ENCODE peak calls at places on chromosomes 7 and 10, in seven cellular contexts. B is tibial artery, Q is osteoblast, T is sigmoid colon, Z is AG04450, X is tibial nerve, G is cardiac muscle cell. N is an unnamed sample.

GRCh38 chr7:151930695-151931094 is 25.6 kb upstream of the GALNTL5 start:
- DNase-seq in B (no peak), Q (no peak), T (no peak), Z (no peak), X (no peak), G (no peak), N (no peak)

GRCh38 chr10:43136995-43137700 is 1.1 kb upstream of the CSGALNACT2 start:
- DNase-seq in B (no peak), Q (peak; percentile 70), T (no peak), Z (no peak), X (no peak), G (peak; percentile 46), N (no peak)

GRCh38 chr7:151251926-151252835 is 3.7 kb upstream of the SMARCD3 start:
- DNase-seq in B (peak; percentile 87), Q (peak; percentile 99), T (peak; percentile 89), Z (peak; percentile 33), X (peak; percentile 50), G (peak; percentile 87), N (no peak)

GRCh38 chr10:110780704-110781103 is 91.0 kb upstream of the PDCD4 start:
- DNase-seq in B (no peak), Q (no peak), T (no peak), Z (no peak), X (no peak), G (no peak), N (no peak)

GRCh38 chr10:114825513-114826253 is 4.1 kb downstream of the FHIP2A start:
- DNase-seq in B (no peak), Q (peak; percentile 85), T (no peak), Z (peak; percentile 56), X (no peak), G (peak; percentile 69), N (peak; percentile 97)

GRCh38 chr10:3192856-3193635 is 20.5 kb upstream of the PITRM1 start:
- DNase-seq in B (no peak), Q (peak; percentile 96), T (no peak), Z (peak; percentile 41), X (peak; percentile 42), G (peak; percentile 74), N (no peak)

GRCh38 chr10:119149723-119150122 is 15.8 kb downstream of the SFXN4 start:
- DNase-seq in B (peak; percentile 37), Q (peak; percentile 1), T (peak; percentile 40), Z (no peak), X (no peak), G (no peak), N (no peak)

GRCh38 chr10:47311193-47311899 is 10.9 kb upstream of the GDF2 start:
- DNase-seq in B (no peak), Q (no peak), T (no peak), Z (no peak), X (no peak), G (peak; percentile 35), N (no peak)

GRCh38 chr7:135744938-135745701 is 3.5 kb downstream of the FAM180A start:
- DNase-seq in B (peak; percentile 74), Q (no peak), T (no peak), Z (peak; percentile 29), X (no peak), G (peak; percentile 59), N (peak; percentile 57)

GRCh38 chr10:58695022-58695421 is 182.3 kb downstream of the BICC1 start:
- DNase-seq in B (no peak), Q (no peak), T (no peak), Z (no peak), X (no peak), G (no peak), N (no peak)

GRCh38 chr7:5693529-5693928 is 87.9 kb downstream of the RNF216 start:
- DNase-seq in B (peak; percentile 80), Q (no peak), T (peak; percentile 82), Z (no peak), X (no peak), G (peak; percentile 80), N (no peak)

GRCh38 chr10:21494221-21495001 is 31.1 kb downstream of the SKIDA1 start:
- DNase-seq in B (peak; percentile 65), Q (peak; percentile 85), T (peak; percentile 66), Z (no peak), X (no peak), G (peak; percentile 65), N (no peak)

GRCh38 chr7:13130321-13130720 is 442.9 kb downstream of the ARL4A start:
- DNase-seq in B (no peak), Q (no peak), T (no peak), Z (no peak), X (no peak), G (no peak), N (no peak)

GRCh38 chr10:26790596-26790995 is 70.2 kb downstream of the ABI1 start:
- DNase-seq in B (no peak), Q (no peak), T (no peak), Z (no peak), X (no peak), G (no peak), N (no peak)

GRCh38 chr10:98351831-98352402 is 63.1 kb downstream of the PYROXD2 start:
- DNase-seq in B (no peak), Q (no peak), T (no peak), Z (no peak), X (no peak), G (peak; percentile 32), N (no peak)

GRCh38 chr10:110794808-110795207 is 76.9 kb upstream of the PDCD4 start:
- DNase-seq in B (no peak), Q (no peak), T (no peak), Z (no peak), X (no peak), G (no peak), N (no peak)

GRCh38 chr10:111114931-111115500 is 38.2 kb downstream of the ADRA2A start:
- DNase-seq in B (no peak), Q (no peak), T (no peak), Z (no peak), X (no peak), G (no peak), N (no peak)

GRCh38 chr7:2164646-2165045 is 68.1 kb downstream of the MAD1L1 start:
- DNase-seq in B (no peak), Q (peak; percentile 84), T (no peak), Z (no peak), X (no peak), G (no peak), N (no peak)

GRCh38 chr7:105885386-105886111 is 9.2 kb upstream of the ATXN7L1 start:
- DNase-seq in B (no peak), Q (no peak), T (no peak), Z (no peak), X (no peak), G (peak; percentile 19), N (no peak)

GRCh38 chr7:79182283-79182682 is 271.2 kb downstream of the MAGI2 start:
- DNase-seq in B (no peak), Q (no peak), T (no peak), Z (peak; percentile 61), X (no peak), G (peak; percentile 86), N (peak; percentile 17)

GRCh38 chr7:73647725-73648592 is 19.7 kb upstream of the VPS37D start:
- DNase-seq in B (no peak), Q (peak; percentile 92), T (no peak), Z (no peak), X (no peak), G (no peak), N (no peak)

GRCh38 chr7:102404005-102404861 is 8.1 kb downstream of the PRKRIP1 start:
- DNase-seq in B (no peak), Q (no peak), T (no peak), Z (no peak), X (no peak), G (peak; percentile 64), N (no peak)

GRCh38 chr7:110156511-110156910 is 934.4 kb upstream of the LRRN3 start:
- DNase-seq in B (no peak), Q (peak; percentile 9), T (no peak), Z (no peak), X (no peak), G (no peak), N (no peak)
- H3K27me3 ChIP-seq in B (no peaks in the 10 kb centered on the region), Q (no peaks in the 10 kb centered on the region), T (no peaks in the 10 kb centered on the region), Z (no peaks in the 10 kb centered on the region), X (no peaks in the 10 kb centered on the region), G (no peaks in the 10 kb centered on the region), N (no peaks in the 10 kb centered on the region)

GRCh38 chr10:95289003-95289920 is 1.5 kb downstream of the PDLIM1 start:
- DNase-seq in B (no peak), Q (peak; percentile 83), T (no peak), Z (no peak), X (no peak), G (peak; percentile 48), N (no peak)
- TF ChIP-seq CTCF in B (peak; percentile 19), Q (peak; percentile 7), T (no peak), Z (peak; percentile 30), X (no peak), G (peak; percentile 37), N (peak; percentile 35)

GRCh38 chr10:30556189-30556588 is 73.4 kb downstream of the LYZL2 start:
- DNase-seq in B (no peak), Q (no peak), T (no peak), Z (no peak), X (no peak), G (no peak), N (no peak)

GRCh38 chr10:30555465-30555864 is 74.1 kb downstream of the LYZL2 start:
- DNase-seq in B (no peak), Q (no peak), T (no peak), Z (no peak), X (no peak), G (no peak), N (no peak)

GRCh38 chr10:30553018-30553624 is 76.4 kb downstream of the LYZL2 start:
- DNase-seq in B (no peak), Q (no peak), T (no peak), Z (no peak), X (no peak), G (peak; percentile 59), N (no peak)

GRCh38 chr10:30553625-30554442 is 75.7 kb downstream of the LYZL2 start:
- DNase-seq in B (peak; percentile 84), Q (peak; percentile 78), T (peak; percentile 90), Z (no peak), X (peak; percentile 71), G (peak; percentile 86), N (peak; percentile 20)

DNA sequence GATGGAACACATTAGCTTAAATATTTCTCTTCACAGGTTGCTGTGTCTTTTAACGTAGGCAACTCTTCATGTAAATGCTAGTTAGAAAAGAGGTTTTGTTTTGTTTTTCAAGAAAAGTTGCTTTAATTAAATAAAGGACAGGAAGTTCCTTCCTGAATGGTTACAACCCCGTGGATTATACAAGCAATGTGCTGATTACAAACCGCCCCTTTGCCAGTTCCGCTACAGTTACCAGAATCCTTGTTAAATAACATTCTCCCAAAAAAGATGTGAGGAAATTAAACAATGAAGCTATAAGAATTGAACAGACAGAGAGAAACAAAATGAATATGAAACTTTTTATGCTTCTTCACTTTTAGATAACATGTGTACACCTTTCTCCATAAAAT is 75.1 kb downstream of the LYZL2 start:
- DNase-seq in B (no peak), Q (no peak), T (no peak), Z (no peak), X (no peak), G (no peak), N (no peak)
- H3K4me3 ChIP-seq in B (peak overlapping the region; percentile 15), Q (peak overlapping the region; percentile 61), T (no peak overlapping the region), Z (no peak overlapping the region), X (peak overlapping the region; percentile 36), G (no peak overlapping the region), N (no peak overlapping the region)

GRCh38 chr10:64733980-64734379 is 1212.8 kb downstream of the REEP3 start:
- DNase-seq in B (no peak), Q (no peak), T (no peak), Z (no peak), X (no peak), G (peak; percentile 20), N (no peak)

GRCh38 chr10:64726466-64726865 is 1205.3 kb downstream of the REEP3 start:
- DNase-seq in B (no peak), Q (no peak), T (no peak), Z (no peak), X (no peak), G (no peak), N (no peak)

GRCh38 chr10:64732372-64732715 is 1211.1 kb downstream of the REEP3 start:
- DNase-seq in B (no peak), Q (no peak), T (no peak), Z (no peak), X (no peak), G (no peak), N (no peak)

GRCh38 chr10:64731016-64731415 is 1209.8 kb downstream of the REEP3 start:
- DNase-seq in B (no peak), Q (no peak), T (no peak), Z (no peak), X (no peak), G (no peak), N (no peak)
- H3K27me3 ChIP-seq in B (no peaks in the 10 kb centered on the region), Q (no peaks in the 10 kb centered on the region), T (no peaks in the 10 kb centered on the region), Z (no peaks in the 10 kb centered on the region), X (no peaks in the 10 kb centered on the region), G (no peaks in the 10 kb centered on the region), N (no peaks in the 10 kb centered on the region)